ENCODE peak calls at places on chromosome 18, in eight cellular contexts. R, O, A, C, L, F, H and M are unnamed samples.

GRCh38 chr18:74456409-74457042 is 582 bp downstream of the DIPK1C start:
- DNase-seq in F (no peak), L (no peak), O (no peak), C (no peak), R (no peak), A (no peak), H (no peak), M (no peak)

GRCh38 chr18:6115710-6116109 is 220.4 kb upstream of the TMEM200C start:
- DNase-seq in C (no peak), L (no peak), A (no peak), O (no peak), R (no peak), F (no peak), H (no peak), M (no peak)

GRCh38 chr18:65439184-65439583 is 311.6 kb upstream of the CDH7 start:
- DNase-seq in H (no peak), A (no peak), O (no peak), R (no peak), C (no peak), F (no peak), L (no peak), M (peak; percentile 0)

GRCh38 chr18:41870817-41871216 is 84.2 kb upstream of the PIK3C3 start:
- DNase-seq in H (no peak), F (no peak), A (no peak), C (no peak), L (no peak), O (no peak), R (peak; percentile 43), M (peak; percentile 22)

GRCh38 chr18:55003695-55004094 is 44.4 kb upstream of the CCDC68 start:
- DNase-seq in C (no peak), R (no peak), H (no peak), O (no peak), L (no peak), F (no peak), A (no peak), M (no peak)

GRCh38 chr18:40553029-40553428 is 1402.0 kb upstream of the PIK3C3 start:
- DNase-seq in O (no peak), L (no peak), C (no peak), H (no peak), A (no peak), F (no peak), R (peak; percentile 19), M (no peak)

GRCh38 chr18:9897129-9897528 is 11.4 kb downstream of the TXNDC2 start:
- DNase-seq in C (no peak), A (no peak), F (no peak), O (no peak), L (no peak), H (no peak), R (no peak), M (no peak)

GRCh38 chr18:40440088-40440487 is 1514.9 kb upstream of the PIK3C3 start:
- DNase-seq in A (no peak), F (no peak), C (no peak), L (no peak), O (no peak), H (no peak), R (no peak), M (no peak)

GRCh38 chr18:24659837-24660720 is 199.6 kb downstream of the HRH4 start:
- DNase-seq in H (peak; percentile 45), F (peak; percentile 44), A (peak; percentile 80), R (no peak), L (no peak), C (no peak), O (peak; percentile 29), M (no peak)

GRCh38 chr18:46148810-46149209 is 44.6 kb downstream of the HAUS1 start:
- DNase-seq in O (peak; percentile 42), A (no peak), C (no peak), H (no peak), R (peak; percentile 41), F (no peak), L (peak; percentile 60), M (peak; percentile 73)

GRCh38 chr18:25880441-25880840 is 210.0 kb downstream of the SS18 start:
- DNase-seq in L (no peak), O (no peak), C (no peak), A (no peak), F (no peak), R (no peak), H (no peak), M (no peak)

GRCh38 chr18:68757121-68757520 is 40.8 kb upstream of the CCDC102B start:
- DNase-seq in C (no peak), H (no peak), R (no peak), O (no peak), F (no peak), L (no peak), A (no peak), M (no peak)

GRCh38 chr18:57002627-57003026 is 144.3 kb upstream of the BOD1L2 start:
- DNase-seq in R (no peak), A (no peak), C (no peak), O (no peak), H (no peak), L (no peak), F (no peak), M (peak; percentile 23)

GRCh38 chr18:52341617-52342381 is 1.8 kb downstream of the DCC start:
- DNase-seq in A (no peak), O (no peak), C (no peak), H (no peak), F (no peak), R (peak; percentile 14), L (no peak), M (peak; percentile 32)

GRCh38 chr18:56085561-56085960 is 497.6 kb upstream of the TCF4 start:
- DNase-seq in A (no peak), L (no peak), C (no peak), F (no peak), R (peak; percentile 94), O (peak; percentile 28), H (no peak), M (peak; percentile 78)

GRCh38 chr18:36330435-36331049 is 33.0 kb downstream of the FHOD3 start:
- DNase-seq in A (no peak), H (no peak), L (no peak), C (no peak), R (peak; percentile 18), F (no peak), O (no peak), M (no peak)

GRCh38 chr18:70426818-70427217 is 138.0 kb downstream of the SOCS6 start:
- DNase-seq in O (no peak), A (no peak), L (no peak), F (no peak), R (no peak), H (no peak), C (no peak), M (no peak)
- TF ChIP-seq CTCF in O (no peak), A (no peak), L (no peak), F (no peak), R (no peak), H (no peak), C (no peak), M (no peak)

GRCh38 chr18:11947214-11948119 is 33.8 kb upstream of the IMPA2 start:
- DNase-seq in R (peak; percentile 99), O (peak; percentile 98), L (peak; percentile 96), A (peak; percentile 96), F (peak; percentile 95), C (peak; percentile 90), H (peak; percentile 96), M (peak; percentile 98)

GRCh38 chr18:11948852-11949523 is 32.3 kb upstream of the IMPA2 start:
- DNase-seq in H (no peak), O (no peak), A (peak; percentile 33), R (peak; percentile 68), C (no peak), F (no peak), L (no peak), M (peak; percentile 47)

GRCh38 chr18:11950824-11951223 is 30.5 kb upstream of the IMPA2 start:
- DNase-seq in O (peak; percentile 84), A (peak; percentile 42), L (no peak), R (no peak), F (no peak), C (no peak), H (no peak), M (no peak)

GRCh38 chr18:11944786-11945185 is 36.5 kb upstream of the IMPA2 start:
- DNase-seq in L (no peak), O (no peak), F (no peak), C (no peak), A (peak; percentile 17), H (no peak), R (no peak), M (no peak)

GRCh38 chr18:11946756-11947155 is 34.6 kb upstream of the IMPA2 start:
- DNase-seq in R (peak; percentile 66), C (no peak), A (peak; percentile 34), L (no peak), H (peak; percentile 36), F (peak; percentile 32), O (peak; percentile 29), M (peak; percentile 79)
- H3K4me3 ChIP-seq in R (peak overlapping the region; percentile 37), C (peak overlapping the region; percentile 37), A (peak overlapping the region; percentile 51), L (peak overlapping the region; percentile 51), H (peak overlapping the region; percentile 65), F (peak overlapping the region; percentile 68), O (no peak overlapping the region), M (no peak overlapping the region)

DNA sequence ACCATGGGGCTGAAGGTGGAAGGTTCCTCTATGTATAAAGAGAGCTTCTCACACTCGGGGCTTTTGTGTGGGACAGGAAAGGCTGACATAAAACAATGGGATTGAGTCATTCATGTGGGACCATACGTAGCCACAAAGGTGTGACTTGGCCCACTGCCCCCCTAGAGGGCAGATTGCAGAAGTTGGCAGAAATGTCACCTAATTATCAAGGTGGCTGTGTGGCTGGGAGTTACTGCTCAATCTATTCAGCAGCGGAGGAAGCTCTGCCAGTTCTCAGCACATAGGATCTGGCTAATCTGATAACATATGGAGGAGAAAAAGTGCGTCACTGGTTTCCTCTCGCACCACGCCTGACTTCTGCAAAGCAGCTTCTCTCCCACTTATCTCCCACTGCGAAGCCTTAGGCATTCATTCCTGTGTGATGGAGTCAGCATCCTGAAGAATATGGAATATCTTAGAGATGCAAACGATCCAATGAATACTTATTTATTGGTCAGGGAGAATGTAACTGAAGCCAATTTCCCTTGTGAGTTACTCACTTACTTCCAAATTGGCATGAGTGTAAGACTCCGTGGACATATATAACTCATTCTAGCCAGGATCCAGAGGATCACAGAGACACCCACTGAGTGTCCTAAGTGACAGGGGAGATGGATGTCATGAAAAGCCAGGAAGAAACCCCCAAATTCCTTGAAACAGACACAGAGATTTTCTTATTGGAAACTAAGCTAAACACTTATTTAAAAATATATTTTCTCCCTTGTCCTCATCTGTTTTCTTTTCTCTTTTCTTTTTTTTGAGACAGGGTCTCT is 344.8 kb downstream of the TGIF1 start:
- DNase-seq in H (peak; percentile 31), F (no peak), O (peak; percentile 22), R (peak; percentile 98), C (no peak), L (peak; percentile 79), A (no peak), M (peak; percentile 89)
- TF ChIP-seq CTCF in H (no peak), F (no peak), O (no peak), R (no peak), C (no peak), L (no peak), A (no peak), M (no peak)

GRCh38 chr18:77897606-77898005 is 648.0 kb downstream of the GALR1 start:
- DNase-seq in A (no peak), H (no peak), O (no peak), C (no peak), F (no peak), L (no peak), R (no peak), M (no peak)
- H3K4me3 ChIP-seq in A (no peak overlapping the region), H (no peak overlapping the region), O (no peak overlapping the region), C (no peak overlapping the region), F (no peak overlapping the region), L (no peak overlapping the region), R (no peak overlapping the region), M (no peak overlapping the region)

GRCh38 chr18:33606621-33607020 is 28.6 kb downstream of the ASXL3 start:
- DNase-seq in H (no peak), C (no peak), F (no peak), R (no peak), A (no peak), L (no peak), O (no peak), M (no peak)
- TF ChIP-seq CTCF in H (no peak), C (no peak), F (no peak), R (no peak), A (no peak), L (no peak), O (no peak), M (no peak)